ENCODE peak calls at places on chromosomes 5 and 9, in four cellular contexts. E is NCI-H2029 treated with DMSO at 0.1 percent for 48 hours, V is iris pigment epithelial cell, O is mesenchymal stem cell. H is an unnamed sample.

GRCh38 chr5:175803736-175804480 is 67.5 kb upstream of the CPLX2 start:
- DNase-seq in E (no peak), V (no peak), O (no peak), H (no peak)

GRCh38 chr5:177312649-177313181 is 1.0 kb upstream of the MXD3 start:
- DNase-seq in E (no peak), V (no peak), O (no peak), H (peak; percentile 13)

GRCh38 chr9:87793292-87793691 is 67.4 kb downstream of the CTSL start:
- DNase-seq in E (no peak), V (peak; percentile 96), O (peak; percentile 94), H (no peak)

GRCh38 chr5:135443329-135443960 is 3.7 kb downstream of the DCANP1 start:
- DNase-seq in E (peak; percentile 9), V (no peak), O (no peak), H (no peak)

GRCh38 chr9:111994831-111995458 is 98.3 kb downstream of the UGCG start:
- DNase-seq in E (no peak), V (peak; percentile 51), O (no peak), H (peak; percentile 81)

GRCh38 chr9:720239-720881 is 121.1 kb upstream of the DMRT1 start:
- DNase-seq in E (no peak), V (no peak), O (no peak), H (no peak)

GRCh38 chr5:180636403-180637075 is 12.9 kb downstream of the FLT4 start:
- DNase-seq in E (no peak), V (peak; percentile 28), O (no peak), H (peak; percentile 76)

GRCh38 chr9:114312513-114312875 is 10.4 kb upstream of the ORM1 start:
- DNase-seq in E (no peak), V (no peak), O (no peak), H (no peak)

GRCh38 chr9:135474915-135475314 is 4.7 kb upstream of the PPP1R26 start:
- DNase-seq in E (no peak), V (peak; percentile 23), O (peak; percentile 22), H (peak; percentile 57)

H was measured in dermis blood vessel endothelial cell.